ENCODE peak calls at places on chromosomes 6 and 20, in nine cellular contexts. One of them, this sample, is unnamed.

GRCh38 chr6:158321960-158322359 is 9.7 kb downstream of the TULP4 start:
- DNase-seq in lower lobe of right lung: no peak
- DNase-seq in mucosa of descending colon: no peak
- DNase-seq in fibroblast of mammary gland: peak
- DNase-seq in endodermal cell: no peak
- DNase-seq in IMR-90: peak
- DNase-seq in pancreas: no peak
- DNase-seq in A673: peak
- DNase-seq in effector memory CD4-positive, alpha-beta T cell: no peak
- DNase-seq in this sample: peak

GRCh38 chr6:8821921-8822512 is 386.7 kb upstream of the SLC35B3 start:
- DNase-seq in fibroblast of mammary gland: no peak
- DNase-seq in effector memory CD4-positive, alpha-beta T cell: no peak
- DNase-seq in pancreas: no peak
- DNase-seq in IMR-90: no peak
- DNase-seq in mucosa of descending colon: no peak
- DNase-seq in lower lobe of right lung: no peak
- DNase-seq in endodermal cell: no peak
- DNase-seq in A673: no peak
- DNase-seq in this sample: no peak

GRCh38 chr20:23873370-23874015 is 6.1 kb downstream of the CST5 start:
- DNase-seq in pancreas: no peak
- DNase-seq in effector memory CD4-positive, alpha-beta T cell: no peak
- DNase-seq in lower lobe of right lung: no peak
- DNase-seq in A673: no peak
- DNase-seq in mucosa of descending colon: no peak
- DNase-seq in fibroblast of mammary gland: no peak
- DNase-seq in endodermal cell: no peak
- DNase-seq in IMR-90: no peak
- DNase-seq in this sample: no peak

GRCh38 chr6:159633196-159633595 is 59.8 kb downstream of the SOD2 start:
- DNase-seq in endodermal cell: peak
- DNase-seq in A673: peak
- DNase-seq in IMR-90: peak
- DNase-seq in fibroblast of mammary gland: peak
- DNase-seq in lower lobe of right lung: no peak
- DNase-seq in effector memory CD4-positive, alpha-beta T cell: no peak
- DNase-seq in mucosa of descending colon: no peak
- DNase-seq in pancreas: no peak
- DNase-seq in this sample: peak

GRCh38 chr6:9532621-9533557 is 882.0 kb downstream of the TFAP2A start:
- DNase-seq in effector memory CD4-positive, alpha-beta T cell: no peak
- DNase-seq in endodermal cell: no peak
- DNase-seq in mucosa of descending colon: no peak
- DNase-seq in lower lobe of right lung: no peak
- DNase-seq in pancreas: no peak
- DNase-seq in IMR-90: no peak
- DNase-seq in A673: no peak
- DNase-seq in fibroblast of mammary gland: peak
- DNase-seq in this sample: peak

GRCh38 chr6:112786801-112787200 is 439.7 kb downstream of the RFPL4B start:
- DNase-seq in lower lobe of right lung: no peak
- DNase-seq in effector memory CD4-positive, alpha-beta T cell: no peak
- DNase-seq in IMR-90: no peak
- DNase-seq in A673: no peak
- DNase-seq in mucosa of descending colon: no peak
- DNase-seq in pancreas: no peak
- DNase-seq in endodermal cell: no peak
- DNase-seq in fibroblast of mammary gland: no peak
- DNase-seq in this sample: peak

GRCh38 chr20:62832951-62833391 is 16.1 kb downstream of the COL9A3 start:
- DNase-seq in IMR-90: no peak
- DNase-seq in pancreas: peak
- DNase-seq in mucosa of descending colon: peak
- DNase-seq in fibroblast of mammary gland: no peak
- DNase-seq in A673: no peak
- DNase-seq in effector memory CD4-positive, alpha-beta T cell: no peak
- DNase-seq in endodermal cell: peak
- DNase-seq in lower lobe of right lung: no peak
- DNase-seq in this sample: no peak

GRCh38 chr6:146434991-146435390 is 108.6 kb upstream of the RAB32 start:
- DNase-seq in fibroblast of mammary gland: no peak
- DNase-seq in A673: no peak
- DNase-seq in IMR-90: no peak
- DNase-seq in lower lobe of right lung: no peak
- DNase-seq in pancreas: no peak
- DNase-seq in effector memory CD4-positive, alpha-beta T cell: no peak
- DNase-seq in endodermal cell: no peak
- DNase-seq in mucosa of descending colon: no peak
- DNase-seq in this sample: no peak

GRCh38 chr6:88666906-88667305 is 296.5 kb downstream of the RNGTT start:
- DNase-seq in fibroblast of mammary gland: no peak
- DNase-seq in lower lobe of right lung: no peak
- DNase-seq in endodermal cell: no peak
- DNase-seq in effector memory CD4-positive, alpha-beta T cell: no peak
- DNase-seq in pancreas: no peak
- DNase-seq in A673: no peak
- DNase-seq in IMR-90: no peak
- DNase-seq in mucosa of descending colon: no peak
- DNase-seq in this sample: no peak

GRCh38 chr20:9514461-9515210 is at the start of gene LAMP5:
- DNase-seq in endodermal cell: peak
- DNase-seq in pancreas: no peak
- DNase-seq in mucosa of descending colon: no peak
- DNase-seq in lower lobe of right lung: peak
- DNase-seq in IMR-90: peak
- DNase-seq in A673: peak
- DNase-seq in effector memory CD4-positive, alpha-beta T cell: no peak
- DNase-seq in fibroblast of mammary gland: peak
- DNase-seq in this sample: no peak

GRCh38 chr6:82842721-82843120 is 222.9 kb downstream of the UBE3D start:
- DNase-seq in lower lobe of right lung: no peak
- DNase-seq in effector memory CD4-positive, alpha-beta T cell: no peak
- DNase-seq in mucosa of descending colon: no peak
- DNase-seq in IMR-90: peak
- DNase-seq in fibroblast of mammary gland: peak
- DNase-seq in A673: no peak
- DNase-seq in pancreas: no peak
- DNase-seq in endodermal cell: no peak
- DNase-seq in this sample: peak

GRCh38 chr6:116779569-116780164 is 14.1 kb upstream of the FAM162B start:
- DNase-seq in lower lobe of right lung: no peak
- DNase-seq in effector memory CD4-positive, alpha-beta T cell: no peak
- DNase-seq in A673: peak
- DNase-seq in fibroblast of mammary gland: peak
- DNase-seq in pancreas: no peak
- DNase-seq in IMR-90: peak
- DNase-seq in mucosa of descending colon: no peak
- DNase-seq in endodermal cell: no peak
- DNase-seq in this sample: peak

GRCh38 chr6:51753635-51754034 is 333.8 kb downstream of the PKHD1 start:
- DNase-seq in endodermal cell: peak
- DNase-seq in IMR-90: no peak
- DNase-seq in mucosa of descending colon: no peak
- DNase-seq in lower lobe of right lung: peak
- DNase-seq in pancreas: peak
- DNase-seq in A673: peak
- DNase-seq in fibroblast of mammary gland: no peak
- DNase-seq in effector memory CD4-positive, alpha-beta T cell: no peak
- DNase-seq in this sample: no peak

DNA sequence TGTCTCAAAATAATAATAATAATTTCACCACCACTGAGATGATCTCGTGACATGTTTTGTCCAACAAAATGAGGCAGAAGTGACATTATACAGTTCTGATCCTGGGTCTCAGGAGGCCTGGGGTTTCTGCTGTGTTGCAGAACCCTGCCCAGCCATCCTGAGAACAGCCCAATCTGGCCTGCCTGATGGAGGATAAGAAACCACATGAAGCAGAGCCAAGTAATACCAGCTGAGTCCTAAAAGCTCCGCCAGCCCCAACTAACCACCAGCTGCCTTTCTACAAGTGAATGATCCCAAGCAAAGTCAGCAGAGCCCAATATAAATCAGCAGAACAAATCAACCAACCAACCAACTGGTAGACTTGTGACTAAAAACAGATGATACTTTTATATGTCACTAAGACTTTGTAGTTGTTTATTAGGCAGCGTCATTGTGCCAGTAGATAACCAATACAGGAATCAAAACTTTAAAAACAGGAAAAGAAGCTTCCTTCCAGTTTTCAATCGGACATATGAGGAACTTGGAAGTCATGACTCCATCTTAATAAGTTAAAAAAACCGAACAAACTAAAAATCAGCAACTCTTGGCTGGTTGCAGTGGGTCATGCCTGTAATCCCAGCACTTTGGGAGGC is 52.1 kb downstream of the SNX5 start:
- DNase-seq in endodermal cell: no peak
- DNase-seq in fibroblast of mammary gland: no peak
- DNase-seq in IMR-90: no peak
- DNase-seq in lower lobe of right lung: no peak
- DNase-seq in pancreas: no peak
- DNase-seq in effector memory CD4-positive, alpha-beta T cell: no peak
- DNase-seq in A673: no peak
- DNase-seq in mucosa of descending colon: no peak
- DNase-seq in this sample: no peak
- H3K4me3 ChIP-seq in endodermal cell: no peak
- H3K4me3 ChIP-seq in fibroblast of mammary gland: no peak
- H3K4me3 ChIP-seq in IMR-90: no peak
- H3K4me3 ChIP-seq in lower lobe of right lung: no peak
- H3K4me3 ChIP-seq in pancreas: no peak
- H3K4me3 ChIP-seq in effector memory CD4-positive, alpha-beta T cell: no peak
- H3K4me3 ChIP-seq in A673: no peak
- H3K4me3 ChIP-seq in mucosa of descending colon: no peak
- H3K4me3 ChIP-seq in this sample: no peak

DNA sequence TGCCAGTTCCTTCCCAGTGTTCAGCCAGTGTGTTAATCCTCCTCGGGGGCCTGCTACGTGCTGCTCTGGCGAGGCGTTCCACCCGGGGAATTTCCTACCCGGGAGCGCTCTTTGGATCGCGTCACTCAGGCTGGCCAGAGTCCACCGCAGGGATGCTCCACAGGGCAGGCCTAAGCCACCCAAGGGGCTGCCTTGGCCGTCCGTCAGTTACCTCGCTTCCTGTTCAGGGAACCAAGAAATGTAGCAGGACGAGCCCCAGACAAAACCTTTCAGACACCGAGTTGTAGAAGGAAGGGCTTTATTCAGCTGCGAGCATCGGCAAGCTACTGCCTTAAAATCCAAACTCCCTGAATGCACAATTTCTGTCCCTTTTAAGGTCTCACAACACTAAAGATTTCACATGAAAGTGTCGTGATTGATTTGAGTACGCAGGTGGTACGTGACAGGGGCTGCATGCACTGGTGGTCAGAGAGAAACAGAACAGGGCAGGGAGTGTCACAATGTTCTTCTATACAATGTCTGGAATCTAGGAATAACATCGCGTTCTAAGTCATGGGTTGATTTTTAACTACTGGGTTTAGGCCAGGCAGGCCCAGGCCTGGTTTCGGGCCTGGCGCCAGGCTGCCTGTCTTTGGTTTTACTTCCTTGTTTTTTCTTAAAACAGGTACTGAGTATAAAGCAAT is 15.7 kb upstream of the POU5F1 start:
- DNase-seq in endodermal cell: no peak
- DNase-seq in fibroblast of mammary gland: no peak
- DNase-seq in lower lobe of right lung: peak
- DNase-seq in A673: no peak
- DNase-seq in pancreas: peak
- DNase-seq in effector memory CD4-positive, alpha-beta T cell: no peak
- DNase-seq in mucosa of descending colon: peak
- DNase-seq in IMR-90: no peak
- DNase-seq in this sample: peak
- H3K4me3 ChIP-seq in endodermal cell: no peak
- H3K4me3 ChIP-seq in fibroblast of mammary gland: no peak
- H3K4me3 ChIP-seq in lower lobe of right lung: peak
- H3K4me3 ChIP-seq in A673: no peak
- H3K4me3 ChIP-seq in pancreas: peak
- H3K4me3 ChIP-seq in effector memory CD4-positive, alpha-beta T cell: no peak
- H3K4me3 ChIP-seq in mucosa of descending colon: no peak
- H3K4me3 ChIP-seq in IMR-90: no peak
- H3K4me3 ChIP-seq in this sample: peak

GRCh38 chr6:107656883-107657282 is 167.0 kb downstream of the SOBP start:
- DNase-seq in lower lobe of right lung: no peak
- DNase-seq in fibroblast of mammary gland: no peak
- DNase-seq in pancreas: no peak
- DNase-seq in A673: no peak
- DNase-seq in endodermal cell: no peak
- DNase-seq in mucosa of descending colon: no peak
- DNase-seq in IMR-90: no peak
- DNase-seq in effector memory CD4-positive, alpha-beta T cell: no peak
- DNase-seq in this sample: no peak

GRCh38 chr6:107658920-107659879 is 164.9 kb downstream of the SCML4 start:
- DNase-seq in IMR-90: peak
- DNase-seq in lower lobe of right lung: no peak
- DNase-seq in A673: no peak
- DNase-seq in fibroblast of mammary gland: no peak
- DNase-seq in pancreas: no peak
- DNase-seq in mucosa of descending colon: no peak
- DNase-seq in endodermal cell: no peak
- DNase-seq in effector memory CD4-positive, alpha-beta T cell: no peak
- DNase-seq in this sample: no peak

GRCh38 chr6:107656381-107656780 is 166.5 kb downstream of the SOBP start:
- DNase-seq in A673: no peak
- DNase-seq in lower lobe of right lung: no peak
- DNase-seq in fibroblast of mammary gland: no peak
- DNase-seq in endodermal cell: no peak
- DNase-seq in mucosa of descending colon: no peak
- DNase-seq in pancreas: no peak
- DNase-seq in IMR-90: peak
- DNase-seq in effector memory CD4-positive, alpha-beta T cell: no peak
- DNase-seq in this sample: peak

GRCh38 chr6:107657755-107658461 is 166.2 kb downstream of the SCML4 start:
- DNase-seq in IMR-90: peak
- DNase-seq in fibroblast of mammary gland: peak
- DNase-seq in lower lobe of right lung: peak
- DNase-seq in A673: no peak
- DNase-seq in effector memory CD4-positive, alpha-beta T cell: no peak
- DNase-seq in pancreas: no peak
- DNase-seq in endodermal cell: peak
- DNase-seq in mucosa of descending colon: peak
- DNase-seq in this sample: peak

GRCh38 chr6:107657373-107657754 is 166.7 kb downstream of the SCML4 start:
- DNase-seq in fibroblast of mammary gland: no peak
- DNase-seq in effector memory CD4-positive, alpha-beta T cell: no peak
- DNase-seq in IMR-90: no peak
- DNase-seq in endodermal cell: no peak
- DNase-seq in pancreas: no peak
- DNase-seq in mucosa of descending colon: no peak
- DNase-seq in A673: no peak
- DNase-seq in lower lobe of right lung: no peak
- DNase-seq in this sample: no peak
- H3K4me3 ChIP-seq in fibroblast of mammary gland: no peak
- H3K4me3 ChIP-seq in effector memory CD4-positive, alpha-beta T cell: peak
- H3K4me3 ChIP-seq in IMR-90: no peak
- H3K4me3 ChIP-seq in endodermal cell: no peak
- H3K4me3 ChIP-seq in pancreas: no peak
- H3K4me3 ChIP-seq in mucosa of descending colon: no peak
- H3K4me3 ChIP-seq in A673: no peak
- H3K4me3 ChIP-seq in lower lobe of right lung: no peak
- H3K4me3 ChIP-seq in this sample: no peak

DNA sequence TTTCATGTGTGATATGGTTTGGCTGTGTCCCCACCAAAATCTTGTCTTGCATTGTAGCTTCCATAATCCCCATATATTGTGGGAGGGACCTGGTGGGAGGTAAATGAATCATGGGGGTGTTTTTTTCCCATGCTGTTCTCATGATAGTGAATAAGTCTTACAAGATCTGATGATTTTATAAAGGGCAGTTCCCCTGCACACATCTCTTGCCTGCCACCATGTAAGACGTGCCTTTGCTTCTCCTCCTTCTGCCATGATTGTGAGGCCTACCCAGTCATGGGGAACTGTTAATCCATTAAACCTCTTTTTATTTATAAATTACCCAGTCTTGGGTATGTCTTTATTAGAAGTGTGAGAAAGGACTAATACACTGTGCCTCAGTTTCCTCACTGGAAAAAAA is 4.2 kb upstream of the IL22RA2 start:
- DNase-seq in endodermal cell: no peak
- DNase-seq in IMR-90: no peak
- DNase-seq in pancreas: no peak
- DNase-seq in lower lobe of right lung: no peak
- DNase-seq in fibroblast of mammary gland: no peak
- DNase-seq in effector memory CD4-positive, alpha-beta T cell: no peak
- DNase-seq in A673: no peak
- DNase-seq in mucosa of descending colon: no peak
- DNase-seq in this sample: no peak
- H3K4me3 ChIP-seq in endodermal cell: no peak
- H3K4me3 ChIP-seq in IMR-90: no peak
- H3K4me3 ChIP-seq in pancreas: no peak
- H3K4me3 ChIP-seq in lower lobe of right lung: no peak
- H3K4me3 ChIP-seq in fibroblast of mammary gland: no peak
- H3K4me3 ChIP-seq in effector memory CD4-positive, alpha-beta T cell: no peak
- H3K4me3 ChIP-seq in A673: no peak
- H3K4me3 ChIP-seq in mucosa of descending colon: no peak
- H3K4me3 ChIP-seq in this sample: no peak